ENCODE peak calls at places on chromosomes 2 and 18, in ten cellular contexts. L is neural progenitor cell, K is HFF-Myc, R is HFFc6, P is left lung, Q is epithelial cell of esophagus, J is astrocyte of the spinal cord, D is natural killer cell, G is GM06990, A is A549. S is an unnamed sample.

GRCh38 chr2:39375917-39376316 is 61.2 kb downstream of the MAP4K3 start:
- DNase-seq in L (no peak), K (no peak), R (no peak), P (no peak), Q (no peak), J (no peak), D (no peak), G (no peak), A (no peak), S (no peak)

GRCh38 chr18:21179590-21180220 is 62.3 kb upstream of the GREB1L start:
- DNase-seq in L (peak), K (peak), R (peak), P (no peak), Q (peak), J (peak), D (peak), G (peak), A (peak), S (peak)

GRCh38 chr2:10430886-10431622 is 17.1 kb downstream of the ODC1 start:
- DNase-seq in L (no peak), K (no peak), R (no peak), P (peak), Q (no peak), J (no peak), D (no peak), G (no peak), A (no peak), S (no peak)

GRCh38 chr2:202269585-202269984 is 4.0 kb downstream of the NOP58 start:
- DNase-seq in L (no peak), K (peak), R (no peak), P (no peak), Q (no peak), J (no peak), D (no peak), G (peak), A (no peak), S (no peak)

GRCh38 chr2:239014458-239014857 is 166.6 kb downstream of the TWIST2 start:
- DNase-seq in L (no peak), K (no peak), R (no peak), P (no peak), Q (no peak), J (no peak), D (no peak), G (no peak), A (no peak), S (no peak)

GRCh38 chr2:205684871-205685313 is 2.6 kb downstream of the NRP2 start:
- DNase-seq in L (peak), K (no peak), R (no peak), P (peak), Q (peak), J (no peak), D (no peak), G (no peak), A (peak), S (no peak)

GRCh38 chr2:22382439-22383169 is 1002.4 kb upstream of the KLHL29 start:
- DNase-seq in L (peak), K (no peak), R (no peak), P (no peak), Q (no peak), J (no peak), D (no peak), G (no peak), A (no peak), S (no peak)

GRCh38 chr2:213150315-213150951 is 979 bp downstream of the IKZF2 start:
- DNase-seq in L (peak), K (no peak), R (no peak), P (no peak), Q (peak), J (peak), D (no peak), G (no peak), A (no peak), S (no peak)

GRCh38 chr18:70037453-70038061 is 89.9 kb upstream of the CD226 start:
- DNase-seq in L (no peak), K (no peak), R (no peak), P (no peak), Q (peak), J (no peak), D (no peak), G (no peak), A (no peak), S (no peak)

GRCh38 chr18:12651651-12652050 is 6.3 kb downstream of the SPIRE1 start:
- DNase-seq in L (peak), K (no peak), R (no peak), P (no peak), Q (no peak), J (no peak), D (no peak), G (no peak), A (no peak), S (no peak)

GRCh38 chr18:45505497-45506206 is 109.6 kb upstream of the SLC14A2 start:
- DNase-seq in L (no peak), K (peak), R (no peak), P (no peak), Q (no peak), J (peak), D (no peak), G (no peak), A (no peak), S (no peak)

GRCh38 chr18:56233595-56233994 is 404.8 kb downstream of the TXNL1 start:
- DNase-seq in L (no peak), K (peak), R (peak), P (no peak), Q (peak), J (peak), D (no peak), G (no peak), A (no peak), S (no peak)

GRCh38 chr18:75305984-75306383 is 95.4 kb downstream of the TSHZ1 start:
- DNase-seq in L (no peak), K (no peak), R (no peak), P (no peak), Q (no peak), J (no peak), D (no peak), G (no peak), A (no peak), S (no peak)

GRCh38 chr18:2903006-2903405 is 56.2 kb downstream of the EMILIN2 start:
- DNase-seq in L (no peak), K (peak), R (peak), P (no peak), Q (peak), J (peak), D (no peak), G (no peak), A (no peak), S (no peak)

GRCh38 chr2:74516070-74516633 is 1.9 kb downstream of the TLX2 start:
- DNase-seq in L (peak), K (no peak), R (no peak), P (peak), Q (peak), J (no peak), D (peak), G (peak), A (no peak), S (no peak)

GRCh38 chr2:240614391-240614790 is 10.9 kb upstream of the GPR35 start:
- DNase-seq in L (no peak), K (no peak), R (no peak), P (peak), Q (no peak), J (no peak), D (no peak), G (no peak), A (no peak), S (peak)

GRCh38 chr2:124520953-124521352 is 495.9 kb downstream of the CNTNAP5 start:
- DNase-seq in L (peak), K (no peak), R (no peak), P (no peak), Q (no peak), J (no peak), D (no peak), G (no peak), A (no peak), S (no peak)

GRCh38 chr2:151205601-151206000 is 56.1 kb downstream of the RBM43 start:
- DNase-seq in L (no peak), K (no peak), R (no peak), P (no peak), Q (no peak), J (no peak), D (no peak), G (no peak), A (no peak), S (no peak)

GRCh38 chr2:177598321-177598922 is 205.8 kb downstream of the AGPS start:
- DNase-seq in L (no peak), K (peak), R (no peak), P (no peak), Q (no peak), J (peak), D (no peak), G (no peak), A (no peak), S (no peak)

GRCh38 chr2:7168012-7168411 is 250.8 kb downstream of the RNF144A start:
- DNase-seq in L (no peak), K (no peak), R (no peak), P (peak), Q (no peak), J (no peak), D (no peak), G (no peak), A (no peak), S (no peak)

GRCh38 chr18:9404565-9405060 is 70.0 kb downstream of the TWSG1 start:
- DNase-seq in L (no peak), K (no peak), R (no peak), P (no peak), Q (no peak), J (no peak), D (no peak), G (peak), A (no peak), S (peak)

GRCh38 chr18:37962316-37962966 is 396.8 kb upstream of the CELF4 start:
- DNase-seq in L (peak), K (no peak), R (no peak), P (no peak), Q (no peak), J (no peak), D (no peak), G (no peak), A (no peak), S (no peak)

GRCh38 chr2:216572582-216573578 is 60.3 kb upstream of the IGFBP2 start:
- DNase-seq in L (no peak), K (no peak), R (no peak), P (no peak), Q (no peak), J (peak), D (no peak), G (no peak), A (no peak), S (no peak)

GRCh38 chr2:241506793-241507429 is 1.5 kb downstream of the STK25 start:
- DNase-seq in L (no peak), K (no peak), R (no peak), P (no peak), Q (no peak), J (no peak), D (no peak), G (no peak), A (no peak), S (no peak)

GRCh38 chr18:54612237-54612636 is 21.2 kb downstream of the DYNAP start:
- DNase-seq in L (no peak), K (no peak), R (no peak), P (no peak), Q (peak), J (peak), D (no peak), G (no peak), A (peak), S (no peak)

GRCh38 chr2:174929786-174930185 is 75.4 kb downstream of the CHN1 start:
- DNase-seq in L (no peak), K (no peak), R (no peak), P (no peak), Q (no peak), J (no peak), D (no peak), G (no peak), A (no peak), S (no peak)

GRCh38 chr2:85445316-85446295 is 27.1 kb downstream of the SH2D6 start:
- DNase-seq in L (no peak), K (no peak), R (peak), P (no peak), Q (peak), J (peak), D (no peak), G (no peak), A (peak), S (no peak)

GRCh38 chr2:167191588-167191987 is 303.3 kb downstream of the XIRP2 start:
- DNase-seq in L (no peak), K (no peak), R (peak), P (no peak), Q (no peak), J (no peak), D (no peak), G (no peak), A (no peak), S (no peak)

GRCh38 chr18:58590231-58590630 is 38.7 kb downstream of the ALPK2 start:
- DNase-seq in L (peak), K (no peak), R (peak), P (no peak), Q (no peak), J (peak), D (no peak), G (no peak), A (no peak), S (no peak)

GRCh38 chr2:214193943-214194342 is 216.9 kb upstream of the VWC2L start:
- DNase-seq in L (no peak), K (peak), R (peak), P (no peak), Q (peak), J (peak), D (no peak), G (no peak), A (no peak), S (no peak)

GRCh38 chr2:221156335-221156734 is 415.8 kb downstream of the EPHA4 start:
- DNase-seq in L (no peak), K (no peak), R (no peak), P (no peak), Q (peak), J (no peak), D (no peak), G (no peak), A (no peak), S (no peak)

GRCh38 chr2:25375989-25376545 is 34.3 kb upstream of the DNMT3A start:
- DNase-seq in L (no peak), K (no peak), R (no peak), P (no peak), Q (no peak), J (no peak), D (no peak), G (no peak), A (no peak), S (no peak)

GRCh38 chr2:240579771-240580614 is 6.5 kb upstream of the CAPN10 start:
- DNase-seq in L (peak), K (peak), R (peak), P (peak), Q (peak), J (peak), D (no peak), G (peak), A (peak), S (peak)

GRCh38 chr18:76546282-76546572 is 51.2 kb upstream of the ZNF516 start:
- DNase-seq in L (no peak), K (no peak), R (no peak), P (no peak), Q (no peak), J (no peak), D (no peak), G (no peak), A (no peak), S (no peak)

GRCh38 chr2:20468549-20469500 is 22.0 kb downstream of the RHOB start:
- DNase-seq in L (no peak), K (no peak), R (no peak), P (no peak), Q (no peak), J (no peak), D (no peak), G (no peak), A (no peak), S (peak)

GRCh38 chr2:205579335-205579734 is 103.0 kb upstream of the NRP2 start:
- DNase-seq in L (no peak), K (no peak), R (no peak), P (no peak), Q (no peak), J (no peak), D (no peak), G (no peak), A (no peak), S (no peak)

GRCh38 chr2:239396881-239397681 is 3.7 kb downstream of the HDAC4 start:
- DNase-seq in L (no peak), K (no peak), R (no peak), P (no peak), Q (peak), J (no peak), D (no peak), G (no peak), A (peak), S (no peak)

GRCh38 chr18:34595673-34596072 is 114.4 kb upstream of the DTNA start:
- DNase-seq in L (peak), K (no peak), R (peak), P (no peak), Q (peak), J (peak), D (no peak), G (no peak), A (peak), S (no peak)
- TF ChIP-seq CTCF in L (peak), K (peak), R (no peak), P (no peak), Q (peak), J (peak), D (no peak), G (peak), A (peak), S (no peak)

DNA sequence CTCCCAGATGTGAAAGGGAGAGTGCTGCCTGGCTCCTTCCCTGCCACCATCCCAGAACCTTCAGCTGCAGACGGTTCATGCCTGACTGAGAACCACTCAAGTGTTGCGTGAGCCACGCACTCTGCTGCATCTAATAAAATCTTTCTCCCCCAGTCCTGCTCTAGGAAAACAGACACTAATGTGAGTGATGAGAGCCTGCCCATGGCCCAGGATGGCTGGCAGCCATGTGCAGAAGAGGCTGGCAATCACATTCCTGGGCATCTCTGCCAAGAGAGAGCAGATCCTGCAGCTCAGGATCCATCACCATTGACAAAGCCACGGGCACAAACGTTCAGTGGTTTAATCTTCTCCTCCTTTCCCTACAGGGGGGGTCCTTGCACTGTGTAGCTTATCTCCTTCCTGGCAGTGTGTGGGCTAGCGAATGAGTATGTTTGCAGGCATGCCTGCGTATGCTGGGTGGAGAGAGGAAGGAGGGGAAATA is 477.5 kb downstream of the SLC4A3 start:
- DNase-seq in L (peak), K (no peak), R (peak), P (no peak), Q (peak), J (peak), D (no peak), G (no peak), A (peak), S (no peak)
- TF ChIP-seq CTCF in L (peak), K (peak), R (peak), P (no peak), Q (peak), J (peak), D (no peak), G (no peak), A (no peak), S (no peak)

GRCh38 chr2:27294928-27295327 is 12.7 kb downstream of the TRIM54 start:
- DNase-seq in L (no peak), K (no peak), R (no peak), P (no peak), Q (no peak), J (no peak), D (no peak), G (no peak), A (no peak), S (no peak)

GRCh38 chr2:27290571-27290970 is 8.3 kb downstream of the TRIM54 start:
- DNase-seq in L (no peak), K (no peak), R (no peak), P (no peak), Q (no peak), J (no peak), D (no peak), G (no peak), A (no peak), S (no peak)

GRCh38 chr2:27296466-27296865 is 11.8 kb downstream of the UCN start:
- DNase-seq in L (no peak), K (no peak), R (no peak), P (no peak), Q (no peak), J (no peak), D (no peak), G (no peak), A (no peak), S (no peak)

GRCh38 chr2:27288610-27289009 is 6.4 kb downstream of the TRIM54 start:
- DNase-seq in L (no peak), K (no peak), R (no peak), P (no peak), Q (no peak), J (no peak), D (no peak), G (no peak), A (no peak), S (no peak)

GRCh38 chr2:27291865-27292264 is 9.6 kb downstream of the TRIM54 start:
- DNase-seq in L (peak), K (no peak), R (no peak), P (no peak), Q (peak), J (no peak), D (no peak), G (no peak), A (peak), S (no peak)
- TF ChIP-seq CTCF in L (peak), K (peak), R (no peak), P (no peak), Q (no peak), J (no peak), D (no peak), G (peak), A (peak), S (no peak)

GRCh38 chr2:45912109-45912508 is 260.6 kb downstream of the PRKCE start:
- DNase-seq in L (no peak), K (no peak), R (no peak), P (no peak), Q (no peak), J (no peak), D (no peak), G (no peak), A (no peak), S (no peak)

GRCh38 chr2:45911503-45911902 is 260.0 kb downstream of the PRKCE start:
- DNase-seq in L (no peak), K (no peak), R (no peak), P (no peak), Q (no peak), J (no peak), D (no peak), G (no peak), A (no peak), S (no peak)

GRCh38 chr2:45913539-45913938 is 262.1 kb downstream of the PRKCE start:
- DNase-seq in L (no peak), K (no peak), R (no peak), P (no peak), Q (no peak), J (no peak), D (no peak), G (no peak), A (no peak), S (no peak)

GRCh38 chr2:45918816-45919655 is 267.6 kb downstream of the PRKCE start:
- DNase-seq in L (no peak), K (no peak), R (no peak), P (no peak), Q (no peak), J (no peak), D (no peak), G (no peak), A (no peak), S (no peak)

DNA sequence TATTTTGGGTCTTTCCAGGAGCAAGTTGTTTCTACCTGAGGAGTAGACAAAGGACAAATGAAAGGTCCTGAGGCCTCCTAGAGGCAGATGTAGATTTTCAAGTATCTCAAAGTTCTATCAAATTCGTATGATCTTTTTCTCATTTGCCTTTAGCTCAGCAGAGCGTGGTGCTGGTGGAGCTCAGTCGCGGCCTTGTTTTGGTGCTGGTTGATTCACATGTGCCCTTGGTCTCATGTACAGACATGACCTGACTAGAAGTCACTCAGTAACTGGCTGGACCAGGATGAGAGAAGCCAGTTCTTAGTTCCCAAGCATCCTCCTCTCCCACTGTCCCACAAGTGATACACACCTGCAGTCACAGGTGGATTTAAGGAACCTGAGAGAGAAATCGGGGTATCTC is 264.0 kb downstream of the PRKCE start:
- DNase-seq in L (no peak), K (no peak), R (no peak), P (no peak), Q (no peak), J (no peak), D (no peak), G (no peak), A (no peak), S (no peak)
- TF ChIP-seq CTCF in L (no peak), K (no peak), R (no peak), P (no peak), Q (no peak), J (no peak), D (no peak), G (no peak), A (no peak), S (no peak)

DNA sequence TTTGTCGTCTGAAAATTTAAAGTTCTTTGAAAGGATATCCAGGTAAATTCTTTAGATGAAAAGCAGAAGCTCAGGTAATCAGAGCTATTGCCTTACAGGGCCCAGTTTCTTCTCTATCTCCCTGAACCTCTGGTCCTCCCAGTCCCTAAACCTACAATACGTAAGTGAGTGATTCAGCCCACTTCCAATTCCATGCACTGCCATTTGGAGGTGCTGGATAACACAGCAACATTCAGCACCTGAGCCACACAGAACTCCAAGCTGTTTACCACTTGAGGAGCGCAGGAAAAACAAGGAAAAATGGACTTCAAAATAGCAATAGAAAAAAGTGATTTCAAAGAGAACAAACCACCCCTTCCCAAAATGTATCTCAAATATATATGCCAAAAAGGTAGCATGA is 105.0 kb upstream of the DNAJC10 start:
- DNase-seq in L (no peak), K (no peak), R (no peak), P (no peak), Q (no peak), J (no peak), D (no peak), G (no peak), A (no peak), S (no peak)
- TF ChIP-seq CTCF in L (no peak), K (no peak), R (no peak), P (no peak), Q (no peak), J (no peak), D (no peak), G (no peak), A (no peak), S (no peak)

GRCh38 chr2:163640542-163641195 is 95.1 kb downstream of the FIGN start:
- DNase-seq in L (peak), K (no peak), R (no peak), P (no peak), Q (no peak), J (no peak), D (no peak), G (no peak), A (no peak), S (no peak)
- TF ChIP-seq CTCF in L (no peak), K (no peak), R (no peak), P (no peak), Q (no peak), J (no peak), D (no peak), G (no peak), A (no peak), S (no peak)

S was measured in CD14-positive monocyte.